ENCODE peak calls at places on chromosomes 6 and 20, in seven cellular contexts. One of them, this sample, is unnamed.

GRCh38 chr20:17935186-17935585 is 33.4 kb downstream of the SNX5 start:
- DNase-seq in trophoblast cell: no peak
- DNase-seq in IMR-90: peak; percentile 41
- DNase-seq in mesendoderm: no peak
- DNase-seq in mesenchymal stem cell: peak; percentile 37
- DNase-seq in H9: no peak
- DNase-seq in neuronal stem cell: no peak
- DNase-seq in this sample: no peak

GRCh38 chr6:119628691-119629621 is 279.4 kb upstream of the MAN1A1 start:
- DNase-seq in IMR-90: no peak
- DNase-seq in neuronal stem cell: no peak
- DNase-seq in H9: no peak
- DNase-seq in trophoblast cell: no peak
- DNase-seq in mesendoderm: peak; percentile 70
- DNase-seq in mesenchymal stem cell: no peak
- DNase-seq in this sample: no peak

GRCh38 chr6:90548001-90548400 is 38.9 kb downstream of the MAP3K7 start:
- DNase-seq in mesenchymal stem cell: no peak
- DNase-seq in H9: no peak
- DNase-seq in mesendoderm: no peak
- DNase-seq in IMR-90: peak; percentile 16
- DNase-seq in trophoblast cell: peak; percentile 58
- DNase-seq in neuronal stem cell: no peak
- DNase-seq in this sample: no peak

GRCh38 chr20:50610212-50610718 is 81.1 kb downstream of the RIPOR3 start:
- DNase-seq in neuronal stem cell: no peak
- DNase-seq in H9: no peak
- DNase-seq in IMR-90: no peak
- DNase-seq in mesenchymal stem cell: no peak
- DNase-seq in trophoblast cell: no peak
- DNase-seq in mesendoderm: no peak
- DNase-seq in this sample: no peak

GRCh38 chr20:62770916-62771315 is 25.4 kb upstream of the MRGBP start:
- DNase-seq in trophoblast cell: no peak
- DNase-seq in neuronal stem cell: no peak
- DNase-seq in IMR-90: no peak
- DNase-seq in mesendoderm: no peak
- DNase-seq in H9: no peak
- DNase-seq in mesenchymal stem cell: no peak
- DNase-seq in this sample: no peak

GRCh38 chr6:399785-400517 is 8.4 kb downstream of the IRF4 start:
- DNase-seq in trophoblast cell: no peak
- DNase-seq in H9: no peak
- DNase-seq in mesenchymal stem cell: no peak
- DNase-seq in neuronal stem cell: no peak
- DNase-seq in mesendoderm: no peak
- DNase-seq in IMR-90: no peak
- DNase-seq in this sample: no peak

GRCh38 chr20:49161428-49162152 is 26.5 kb downstream of the STAU1 start:
- DNase-seq in trophoblast cell: no peak
- DNase-seq in neuronal stem cell: no peak
- DNase-seq in mesendoderm: no peak
- DNase-seq in mesenchymal stem cell: no peak
- DNase-seq in IMR-90: no peak
- DNase-seq in H9: no peak
- DNase-seq in this sample: no peak

GRCh38 chr6:131286469-131287040 is 151.3 kb downstream of the AKAP7 start:
- DNase-seq in IMR-90: no peak
- DNase-seq in trophoblast cell: no peak
- DNase-seq in mesenchymal stem cell: no peak
- DNase-seq in mesendoderm: no peak
- DNase-seq in H9: no peak
- DNase-seq in neuronal stem cell: no peak
- DNase-seq in this sample: no peak

GRCh38 chr20:16368645-16369292 is 204.5 kb downstream of the KIF16B start:
- DNase-seq in neuronal stem cell: no peak
- DNase-seq in mesendoderm: peak; percentile 13
- DNase-seq in IMR-90: peak; percentile 78
- DNase-seq in trophoblast cell: peak; percentile 32
- DNase-seq in H9: no peak
- DNase-seq in mesenchymal stem cell: peak; percentile 68
- DNase-seq in this sample: no peak

GRCh38 chr6:139927236-139927635 is 552.8 kb upstream of the CITED2 start:
- DNase-seq in IMR-90: peak; percentile 93
- DNase-seq in mesendoderm: no peak
- DNase-seq in H9: no peak
- DNase-seq in neuronal stem cell: no peak
- DNase-seq in trophoblast cell: no peak
- DNase-seq in mesenchymal stem cell: peak; percentile 64
- DNase-seq in this sample: no peak

GRCh38 chr6:62229231-62229630 is 56.8 kb downstream of the KHDRBS2 start:
- DNase-seq in mesendoderm: no peak
- DNase-seq in H9: no peak
- DNase-seq in IMR-90: no peak
- DNase-seq in mesenchymal stem cell: no peak
- DNase-seq in neuronal stem cell: no peak
- DNase-seq in trophoblast cell: no peak
- DNase-seq in this sample: no peak

GRCh38 chr20:23774081-23774480 is 23.3 kb upstream of the CST1 start:
- DNase-seq in neuronal stem cell: no peak
- DNase-seq in trophoblast cell: no peak
- DNase-seq in H9: no peak
- DNase-seq in IMR-90: no peak
- DNase-seq in mesenchymal stem cell: no peak
- DNase-seq in mesendoderm: no peak
- DNase-seq in this sample: no peak

GRCh38 chr6:148044261-148044731 is 298.3 kb upstream of the SASH1 start:
- DNase-seq in mesenchymal stem cell: no peak
- DNase-seq in neuronal stem cell: no peak
- DNase-seq in H9: no peak
- DNase-seq in IMR-90: peak; percentile 60
- DNase-seq in mesendoderm: no peak
- DNase-seq in trophoblast cell: no peak
- DNase-seq in this sample: no peak

GRCh38 chr20:47551841-47552240 is 50.2 kb downstream of the NCOA3 start:
- DNase-seq in trophoblast cell: no peak
- DNase-seq in neuronal stem cell: no peak
- DNase-seq in mesendoderm: peak; percentile 35
- DNase-seq in mesenchymal stem cell: peak; percentile 22
- DNase-seq in H9: no peak
- DNase-seq in IMR-90: no peak
- DNase-seq in this sample: no peak

GRCh38 chr20:17518339-17519052 is 12.7 kb downstream of the BFSP1 start:
- DNase-seq in trophoblast cell: peak; percentile 50
- DNase-seq in H9: peak; percentile 57
- DNase-seq in mesenchymal stem cell: no peak
- DNase-seq in IMR-90: no peak
- DNase-seq in neuronal stem cell: no peak
- DNase-seq in mesendoderm: peak; percentile 50
- DNase-seq in this sample: no peak

GRCh38 chr6:16764188-16764950 is 3.1 kb upstream of the ATXN1 start:
- DNase-seq in IMR-90: peak; percentile 76
- DNase-seq in neuronal stem cell: no peak
- DNase-seq in H9: no peak
- DNase-seq in mesenchymal stem cell: peak; percentile 69
- DNase-seq in trophoblast cell: no peak
- DNase-seq in mesendoderm: peak; percentile 33
- DNase-seq in this sample: no peak

DNA sequence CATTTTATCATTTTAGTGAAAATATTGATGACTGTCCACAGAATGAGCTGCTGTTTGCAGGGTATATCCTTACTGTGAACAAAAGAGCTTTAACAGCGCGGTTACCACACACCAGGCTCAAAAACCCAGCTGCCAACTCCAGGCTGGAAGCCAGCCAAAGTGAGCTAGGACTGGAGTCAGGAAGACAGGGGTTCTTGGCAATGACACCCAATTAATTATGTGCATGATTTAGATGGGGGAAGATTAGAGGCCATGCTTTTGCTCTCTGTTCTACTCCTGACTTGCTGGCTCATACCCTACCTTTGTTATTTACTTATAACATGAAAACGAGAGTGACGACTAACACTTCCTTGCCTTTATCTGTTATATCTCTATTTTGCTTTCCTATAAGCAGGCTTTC is 128.9 kb upstream of the SHLD1 start:
- DNase-seq in H9: no peak
- DNase-seq in trophoblast cell: no peak
- DNase-seq in neuronal stem cell: no peak
- DNase-seq in mesendoderm: no peak
- DNase-seq in mesenchymal stem cell: no peak
- DNase-seq in IMR-90: no peak
- DNase-seq in this sample: no peak
- H2BK120ac ChIP-seq in H9: no peak overlapping the region
- H2BK120ac ChIP-seq in trophoblast cell: no peak overlapping the region
- H2BK120ac ChIP-seq in neuronal stem cell: no peak overlapping the region
- H2BK120ac ChIP-seq in mesendoderm: no peak overlapping the region
- H2BK120ac ChIP-seq in mesenchymal stem cell: no peak overlapping the region
- H2BK120ac ChIP-seq in IMR-90: peak overlapping the region; percentile 23
- H2BK120ac ChIP-seq in this sample: no peak overlapping the region

GRCh38 chr6:128655978-128656498 is 135.6 kb upstream of the PTPRK start:
- DNase-seq in mesendoderm: peak; percentile 40
- DNase-seq in H9: no peak
- DNase-seq in neuronal stem cell: no peak
- DNase-seq in mesenchymal stem cell: peak; percentile 92
- DNase-seq in trophoblast cell: no peak
- DNase-seq in IMR-90: peak; percentile 93
- DNase-seq in this sample: no peak

GRCh38 chr6:128657181-128657580 is 136.8 kb upstream of the PTPRK start:
- DNase-seq in mesendoderm: no peak
- DNase-seq in H9: no peak
- DNase-seq in mesenchymal stem cell: no peak
- DNase-seq in neuronal stem cell: no peak
- DNase-seq in trophoblast cell: no peak
- DNase-seq in IMR-90: peak; percentile 49
- DNase-seq in this sample: no peak

GRCh38 chr6:128663238-128663637 is 142.8 kb upstream of the PTPRK start:
- DNase-seq in mesendoderm: no peak
- DNase-seq in IMR-90: no peak
- DNase-seq in neuronal stem cell: no peak
- DNase-seq in trophoblast cell: no peak
- DNase-seq in mesenchymal stem cell: no peak
- DNase-seq in H9: no peak
- DNase-seq in this sample: no peak

DNA sequence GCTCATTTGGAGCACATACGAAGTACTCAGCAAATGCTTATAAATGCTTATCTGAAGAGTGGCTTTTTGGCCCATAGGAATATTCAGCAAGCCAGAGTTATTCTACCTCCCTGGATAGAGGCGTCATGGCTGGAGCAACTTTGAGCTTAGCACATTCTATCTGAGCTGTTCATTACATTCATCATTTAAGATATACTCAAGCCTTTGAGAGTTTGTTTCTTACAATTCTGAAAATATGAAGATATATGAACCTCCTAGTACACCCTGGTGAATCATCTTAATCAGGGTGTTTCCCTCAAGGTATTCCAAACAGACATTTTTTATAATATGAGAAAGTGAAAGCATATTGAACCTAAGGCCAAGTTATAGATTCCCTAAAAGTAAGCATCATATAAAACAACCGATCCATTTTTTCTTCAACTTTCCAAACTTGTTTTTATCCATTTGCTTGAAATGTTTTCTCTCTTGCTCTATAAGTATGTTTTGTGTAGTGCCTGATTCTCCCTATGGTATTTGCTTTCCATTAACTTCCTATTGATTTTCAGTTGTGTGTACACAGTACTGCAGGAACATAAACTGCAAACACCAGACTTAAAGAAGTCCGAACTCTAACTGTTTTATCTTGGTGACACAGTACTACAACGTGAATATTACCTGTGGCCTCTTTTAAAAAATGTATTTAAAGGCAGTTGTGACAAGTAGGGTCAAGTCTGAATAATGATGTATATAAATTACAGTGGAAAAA is 139.7 kb upstream of the PTPRK start:
- DNase-seq in trophoblast cell: no peak
- DNase-seq in neuronal stem cell: no peak
- DNase-seq in H9: no peak
- DNase-seq in mesenchymal stem cell: no peak
- DNase-seq in mesendoderm: no peak
- DNase-seq in IMR-90: no peak
- DNase-seq in this sample: no peak
- H3K18ac ChIP-seq in trophoblast cell: no peak overlapping the region
- H3K18ac ChIP-seq in neuronal stem cell: no peak overlapping the region
- H3K18ac ChIP-seq in H9: no peak overlapping the region
- H3K18ac ChIP-seq in mesenchymal stem cell: no peak overlapping the region
- H3K18ac ChIP-seq in mesendoderm: no peak overlapping the region
- H3K18ac ChIP-seq in IMR-90: no peak overlapping the region
- H3K18ac ChIP-seq in this sample: no peak overlapping the region

GRCh38 chr6:39615622-39616021 is 109.6 kb downstream of the KIF6 start:
- DNase-seq in mesenchymal stem cell: no peak
- DNase-seq in IMR-90: no peak
- DNase-seq in trophoblast cell: no peak
- DNase-seq in H9: no peak
- DNase-seq in neuronal stem cell: no peak
- DNase-seq in mesendoderm: no peak
- DNase-seq in this sample: no peak

GRCh38 chr6:39614393-39614792 is 110.8 kb downstream of the KIF6 start:
- DNase-seq in H9: no peak
- DNase-seq in mesenchymal stem cell: no peak
- DNase-seq in neuronal stem cell: no peak
- DNase-seq in mesendoderm: no peak
- DNase-seq in trophoblast cell: no peak
- DNase-seq in IMR-90: no peak
- DNase-seq in this sample: no peak

GRCh38 chr6:39608652-39609345 is 116.4 kb downstream of the KIF6 start:
- DNase-seq in IMR-90: no peak
- DNase-seq in mesenchymal stem cell: no peak
- DNase-seq in mesendoderm: no peak
- DNase-seq in H9: no peak
- DNase-seq in trophoblast cell: no peak
- DNase-seq in neuronal stem cell: no peak
- DNase-seq in this sample: no peak

GRCh38 chr6:39610229-39610628 is 115.0 kb downstream of the KIF6 start:
- DNase-seq in trophoblast cell: peak; percentile 95
- DNase-seq in H9: no peak
- DNase-seq in IMR-90: no peak
- DNase-seq in neuronal stem cell: no peak
- DNase-seq in mesenchymal stem cell: peak; percentile 88
- DNase-seq in mesendoderm: peak; percentile 34
- DNase-seq in this sample: no peak
- H2BK120ac ChIP-seq in trophoblast cell: no peak overlapping the region
- H2BK120ac ChIP-seq in H9: no peak overlapping the region
- H2BK120ac ChIP-seq in IMR-90: no peak overlapping the region
- H2BK120ac ChIP-seq in neuronal stem cell: no peak overlapping the region
- H2BK120ac ChIP-seq in mesenchymal stem cell: no peak overlapping the region
- H2BK120ac ChIP-seq in mesendoderm: no peak overlapping the region
- H2BK120ac ChIP-seq in this sample: no peak overlapping the region

DNA sequence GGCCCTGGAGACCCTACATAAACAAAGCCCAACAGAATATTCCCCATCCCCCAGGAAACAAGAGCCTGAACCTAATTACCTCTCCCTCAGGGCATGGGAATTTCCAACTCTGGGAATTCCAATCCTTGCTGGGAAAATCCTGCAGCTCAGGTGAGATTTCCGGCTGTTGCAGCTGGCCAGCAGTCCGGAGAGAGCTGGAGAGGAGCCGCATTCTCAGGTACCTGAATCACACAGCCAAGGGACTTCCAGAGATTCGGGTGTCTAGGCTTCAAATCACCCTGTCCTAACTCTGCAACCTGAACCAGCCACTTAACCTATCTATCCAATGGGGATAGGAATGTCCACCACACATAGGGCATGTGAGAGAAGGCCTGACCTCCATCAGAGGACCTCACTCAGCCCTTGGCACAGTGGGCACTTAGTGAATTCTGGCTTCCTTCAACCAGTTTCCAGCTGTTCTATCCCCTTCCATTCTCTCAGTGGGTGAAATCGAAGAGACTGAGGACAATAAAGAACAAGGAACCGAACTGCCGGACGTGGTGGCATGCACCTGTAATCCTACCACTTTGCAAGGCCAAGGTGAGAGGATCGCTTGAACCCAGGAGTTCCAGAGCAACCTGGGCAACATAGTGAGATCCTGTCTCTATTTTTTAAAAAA is 3.2 kb downstream of the TNF start:
- DNase-seq in neuronal stem cell: no peak
- DNase-seq in H9: peak; percentile 83
- DNase-seq in IMR-90: no peak
- DNase-seq in mesendoderm: peak; percentile 96
- DNase-seq in trophoblast cell: peak; percentile 77
- DNase-seq in mesenchymal stem cell: peak; percentile 38
- DNase-seq in this sample: peak; percentile 61
- H3K18ac ChIP-seq in neuronal stem cell: no peak overlapping the region
- H3K18ac ChIP-seq in H9: peak overlapping the region; percentile 25
- H3K18ac ChIP-seq in IMR-90: no peak overlapping the region
- H3K18ac ChIP-seq in mesendoderm: no peak overlapping the region
- H3K18ac ChIP-seq in trophoblast cell: no peak overlapping the region
- H3K18ac ChIP-seq in mesenchymal stem cell: no peak overlapping the region
- H3K18ac ChIP-seq in this sample: peak overlapping the region; percentile 13

This sample was measured in H1.